ENCODE peak calls at places on chromosomes 11 and 22, in nine cellular contexts. Y is sigmoid colon, K is uterus, T is A549, Z is ovary, Q is tibial nerve, E is spleen, C is heart left ventricle, L is thyroid gland. P is an unnamed sample.
A peak's percentile ranks its signal among the peaks of the same experiment; 100 is the strongest.

GRCh38 chr22:26825960-26826359 is 168.6 kb downstream of the MIAT start:
- DNase-seq in C (no peak), Q (no peak), T (no peak), K (no peak), Y (no peak), L (no peak), E (no peak), Z (no peak), P (no peak)

GRCh38 chr11:1228921-1229451 is 6.1 kb downstream of the MUC5B start:
- DNase-seq in Q (no peak), T (no peak), K (no peak), Y (no peak), L (no peak), E (peak; percentile 64), C (peak; percentile 54), Z (no peak), P (peak; percentile 81)

GRCh38 chr22:45889539-45890350 is 87.2 kb downstream of the WNT7B start:
- DNase-seq in Z (no peak), Q (no peak), T (no peak), L (peak; percentile 29), Y (no peak), K (no peak), C (peak; percentile 57), E (peak; percentile 50), P (no peak)

GRCh38 chr22:44026630-44027511 is 2.8 kb downstream of the PARVB start:
- DNase-seq in Y (peak; percentile 85), Q (peak; percentile 50), T (no peak), Z (peak; percentile 42), L (peak; percentile 40), K (peak; percentile 38), E (peak; percentile 95), C (peak; percentile 85), P (peak; percentile 85)

GRCh38 chr22:45422237-45422983 is 8.9 kb downstream of the RIBC2 start:
- DNase-seq in K (no peak), L (no peak), T (no peak), Y (no peak), Z (no peak), E (no peak), Q (no peak), C (no peak), P (peak; percentile 81)

GRCh38 chr11:3037041-3037944 is 19.9 kb downstream of the CARS1 start:
- DNase-seq in C (peak; percentile 88), Z (peak; percentile 74), K (peak; percentile 75), Y (peak; percentile 90), L (peak; percentile 78), Q (peak; percentile 79), E (peak; percentile 86), T (peak; percentile 76), P (peak; percentile 74)

GRCh38 chr11:5553347-5553746 is 5.0 kb upstream of the OR52H1 start:
- DNase-seq in C (no peak), K (no peak), Y (no peak), Z (no peak), L (no peak), E (no peak), T (no peak), Q (no peak), P (no peak)

GRCh38 chr11:88384678-88385015 is 47.1 kb upstream of the CTSC start:
- DNase-seq in Q (no peak), C (no peak), E (no peak), Y (no peak), L (no peak), T (no peak), Z (no peak), K (no peak), P (no peak)

GRCh38 chr11:128288368-128288767 is 299.0 kb downstream of the ETS1 start:
- DNase-seq in Z (no peak), K (no peak), Q (no peak), T (no peak), C (no peak), Y (no peak), E (no peak), L (no peak), P (no peak)

GRCh38 chr11:107430525-107430924 is 27.1 kb downstream of the CWF19L2 start:
- DNase-seq in C (no peak), E (no peak), Q (no peak), Z (no peak), T (no peak), Y (no peak), L (no peak), K (no peak), P (no peak)

GRCh38 chr11:94302806-94303205 is 1.6 kb upstream of the IZUMO1R start:
- DNase-seq in Z (no peak), C (no peak), K (no peak), T (no peak), L (no peak), Q (no peak), E (no peak), Y (no peak), P (no peak)

GRCh38 chr11:80163011-80163410 is 722.2 kb upstream of the TENM4 start:
- DNase-seq in K (no peak), Q (no peak), Y (no peak), Z (no peak), T (no peak), C (no peak), E (no peak), L (no peak), P (no peak)

GRCh38 chr22:29256606-29257325 is 11.0 kb downstream of the RHBDD3 start:
- DNase-seq in C (no peak), K (no peak), L (no peak), Y (no peak), E (no peak), Q (no peak), Z (peak; percentile 14), T (no peak), P (peak; percentile 72)

GRCh38 chr22:45882881-45883810 is 93.8 kb downstream of the WNT7B start:
- DNase-seq in K (peak; percentile 10), Y (peak; percentile 46), L (no peak), Z (peak; percentile 8), C (peak; percentile 42), Q (no peak), T (no peak), E (peak; percentile 64), P (no peak)

GRCh38 chr11:1081601-1082311 is 7.1 kb downstream of the MUC2 start:
- DNase-seq in E (peak; percentile 62), L (no peak), C (peak; percentile 59), Z (peak; percentile 10), T (no peak), K (no peak), Y (peak; percentile 61), Q (peak; percentile 0), P (no peak)

GRCh38 chr22:49783036-49783746 is 44.5 kb downstream of the BRD1 start:
- DNase-seq in E (no peak), K (no peak), L (no peak), Y (no peak), Z (no peak), T (no peak), Q (no peak), C (no peak), P (no peak)

GRCh38 chr22:31036671-31037550 is 44.2 kb upstream of the SMTN start:
- DNase-seq in T (no peak), Q (no peak), C (no peak), Y (peak; percentile 90), E (no peak), L (no peak), Z (peak; percentile 31), K (peak; percentile 73), P (no peak)
- H3K4me3 ChIP-seq in T (no peak overlapping the region), Q (peak overlapping the region; percentile 11), C (no peak overlapping the region), Y (peak overlapping the region; percentile 2), E (no peak overlapping the region), L (no peak overlapping the region), Z (no peak overlapping the region), K (no peak overlapping the region), P (no peak overlapping the region)

GRCh38 chr11:46235777-46236688 is 41.4 kb upstream of the CREB3L1 start:
- DNase-seq in E (no peak), T (no peak), L (no peak), Y (no peak), C (no peak), Q (no peak), Z (no peak), K (no peak), P (no peak)

GRCh38 chr11:46236918-46237247 is 40.6 kb upstream of the CREB3L1 start:
- DNase-seq in Y (no peak), L (no peak), C (no peak), K (no peak), E (peak; percentile 76), Q (no peak), T (no peak), Z (no peak), P (no peak)

GRCh38 chr11:46238078-46238966 is 39.1 kb upstream of the CREB3L1 start:
- DNase-seq in E (peak; percentile 94), K (peak; percentile 72), C (peak; percentile 90), L (peak; percentile 44), Z (peak; percentile 84), Q (peak; percentile 22), Y (peak; percentile 89), T (peak; percentile 60), P (peak; percentile 40)

GRCh38 chr11:46238967-46239800 is 38.3 kb upstream of the CREB3L1 start:
- DNase-seq in Z (peak; percentile 91), C (peak; percentile 95), T (peak; percentile 86), E (peak; percentile 96), K (peak; percentile 92), Q (peak; percentile 73), L (peak; percentile 80), Y (peak; percentile 94), P (peak; percentile 97)

DNA sequence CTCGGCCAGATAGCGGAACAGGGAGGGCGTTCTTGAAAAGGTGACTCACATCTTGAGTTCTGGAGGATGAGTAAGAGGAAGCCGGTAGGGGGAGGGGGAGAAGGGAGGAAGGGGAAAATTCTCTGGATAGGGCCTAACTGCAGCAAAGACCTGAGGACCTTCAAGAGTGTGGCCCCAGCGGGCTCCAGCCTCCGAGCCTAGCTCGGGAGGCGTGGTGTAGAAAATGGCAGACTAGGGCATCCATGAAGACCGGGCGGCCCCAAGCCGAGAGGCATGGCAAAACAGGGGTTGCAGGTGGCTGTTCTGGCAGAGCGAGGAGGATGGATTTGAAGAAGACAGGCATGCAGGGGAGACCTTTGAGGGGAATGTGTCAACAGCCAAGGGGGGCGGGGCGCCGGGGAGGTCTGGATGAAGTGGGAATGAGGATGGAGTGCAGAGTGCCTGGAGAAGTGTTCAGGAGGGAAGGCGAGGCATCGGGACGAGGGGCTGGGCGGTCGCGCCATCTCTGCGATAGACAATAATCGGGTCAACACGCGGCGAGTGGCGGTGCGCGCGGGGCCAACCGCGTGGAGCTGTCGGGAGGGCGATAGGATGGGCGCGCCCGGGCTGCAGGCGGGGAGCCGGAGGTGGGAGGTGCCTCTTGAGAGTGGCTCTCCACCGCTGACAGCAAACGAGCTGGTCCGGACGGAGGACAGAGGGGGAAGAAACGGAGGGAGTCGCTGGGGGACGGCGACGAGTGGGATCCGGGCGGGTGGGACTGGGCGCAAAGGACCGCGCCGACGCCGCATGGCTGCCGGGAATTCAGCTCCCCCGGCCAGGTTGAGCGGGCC is 40.0 kb upstream of the CREB3L1 start:
- DNase-seq in L (peak; percentile 47), C (peak; percentile 86), E (peak; percentile 91), K (peak; percentile 67), Y (peak; percentile 84), Q (peak; percentile 19), Z (peak; percentile 79), T (peak; percentile 93), P (peak; percentile 53)
- TF ChIP-seq POLR2A in L (no peak), C (no peak), E (no peak), K (peak; percentile 15), Y (no peak), Q (no peak), Z (peak; percentile 3), T (peak; percentile 30), P (no peak)

GRCh38 chr22:25060522-25061071 is 108.1 kb downstream of the KIAA1671 start:
- DNase-seq in C (no peak), Y (no peak), K (no peak), E (no peak), T (no peak), Q (no peak), Z (no peak), L (no peak), P (no peak)
- TF ChIP-seq CTCF in C (no peak), Y (no peak), K (no peak), E (peak; percentile 29), T (no peak), Q (peak; percentile 16), Z (peak; percentile 15), L (peak; percentile 34), P (no peak)

GRCh38 chr11:112459001-112459400 is 198.3 kb upstream of the PLET1 start:
- DNase-seq in K (no peak), Q (no peak), T (no peak), C (no peak), E (no peak), Z (no peak), Y (no peak), L (no peak), P (no peak)
- H3K4me3 ChIP-seq in K (no peak overlapping the region), Q (no peak overlapping the region), T (peak overlapping the region; percentile 24), C (no peak overlapping the region), E (no peak overlapping the region), Z (no peak overlapping the region), Y (no peak overlapping the region), L (no peak overlapping the region), P (no peak overlapping the region)